ENCODE peak calls at places on chromosomes 4 and X, in six cellular contexts. V is endothelial cell; W is COLO829; L is stomach; G is activated CD4-positive, alpha-beta T cell treated with anti-CD3 and anti-CD28 coated beads, Interleukin-2, amount 50 U/mL, for 48 hours; M is lower leg skin. K is an unnamed sample.

GRCh38 chr4:170306208-170306607 is 216.5 kb upstream of the AADAT start:
- DNase-seq in G (no peak), M (no peak), L (no peak), W (no peak), V (no peak), K (no peak)

GRCh38 chr4:26647523-26648224 is 63.8 kb downstream of the TBC1D19 start:
- DNase-seq in L (no peak), W (no peak), V (no peak), G (no peak), M (no peak), K (no peak)

GRCh38 chr4:40953253-40954118 is 203.7 kb downstream of the NSUN7 start:
- DNase-seq in G (no peak), L (no peak), M (no peak), V (no peak), W (no peak), K (no peak)

GRCh38 chr4:37188100-37188499 is 56.4 kb upstream of the NWD2 start:
- DNase-seq in V (no peak), L (no peak), M (no peak), G (peak; percentile 3), W (no peak), K (no peak)

GRCh38 chrX:72243472-72243871 is 4.6 kb upstream of the ERCC6L start:
- DNase-seq in L (no peak), V (no peak), W (peak; percentile 84), M (no peak), G (no peak), K (no peak)

GRCh38 chr4:169174247-169174646 is 96.5 kb downstream of the SH3RF1 start:
- DNase-seq in V (no peak), L (no peak), W (no peak), M (no peak), G (no peak), K (no peak)

GRCh38 chr4:74583757-74584156 is 138.8 kb downstream of the AREG start:
- DNase-seq in V (no peak), L (no peak), G (no peak), M (no peak), W (no peak), K (no peak)

GRCh38 chr4:6443035-6444023 is 29.1 kb downstream of the PPP2R2C start:
- DNase-seq in V (no peak), W (no peak), M (no peak), G (no peak), L (no peak), K (no peak)

GRCh38 chrX:810186-810585 is 179.6 kb downstream of the SHOX start:
- DNase-seq in W (no peak), M (no peak), V (no peak), L (no peak), G (no peak), K (no peak)

GRCh38 chrX:12981880-12982279 is 7.0 kb downstream of the TMSB4X start:
- DNase-seq in G (no peak), L (no peak), V (no peak), W (no peak), M (no peak), K (no peak)

GRCh38 chrX:110806145-110806544 is 10.5 kb upstream of the CHRDL1 start:
- DNase-seq in V (no peak), M (no peak), L (no peak), W (no peak), G (no peak), K (no peak)

GRCh38 chr4:76016383-76016782 is 6.9 kb downstream of the CXCL10 start:
- DNase-seq in W (no peak), G (peak; percentile 24), M (no peak), V (no peak), L (no peak), K (no peak)

GRCh38 chrX:118548831-118549230 is 53.2 kb downstream of the DOCK11 start:
- DNase-seq in V (no peak), W (no peak), M (no peak), L (no peak), G (no peak), K (no peak)

GRCh38 chrX:14497184-14497666 is 32.1 kb upstream of the GLRA2 start:
- DNase-seq in W (no peak), M (no peak), G (peak; percentile 13), V (no peak), L (no peak), K (peak; percentile 43)

GRCh38 chrX:149518236-149518635 is 13.1 kb upstream of the IDS start:
- DNase-seq in L (no peak), M (no peak), V (no peak), W (no peak), G (no peak), K (no peak)

K was measured in stimulated activated effector memory CD8-positive, alpha-beta T cell treated with anti-CD3 and anti-CD28 coated beads, Interleukin-12 subunit alpha, Interleukin-12 subunit beta, amount 100 ng/mL, for 72 hours.